ENCODE peak calls at places on chromosomes 7 and 10, in seven cellular contexts. Q, H, X, T, I, M and P are unnamed samples.

GRCh38 chr7:16905300-16906044 is 23.7 kb upstream of the AGR3 start:
- DNase-seq in M (no peak), X (no peak), Q (no peak), T (no peak), H (peak; percentile 17), I (no peak), P (no peak)

GRCh38 chr7:125563557-125563956 is 633.9 kb upstream of the POT1 start:
- DNase-seq in X (no peak), Q (no peak), M (no peak), I (no peak), T (no peak), H (no peak), P (no peak)

GRCh38 chr7:77467453-77467852 is 51.3 kb upstream of the GSAP start:
- DNase-seq in I (no peak), M (no peak), H (no peak), Q (peak; percentile 38), T (no peak), X (peak; percentile 22), P (peak; percentile 56)

GRCh38 chr7:128215739-128216138 is 25.3 kb upstream of the LEP start:
- DNase-seq in M (no peak), Q (no peak), H (peak; percentile 66), I (no peak), T (no peak), X (no peak), P (no peak)

GRCh38 chr7:137670521-137671064 is 176.2 kb downstream of the DGKI start:
- DNase-seq in T (no peak), H (peak; percentile 82), X (no peak), I (peak; percentile 64), M (no peak), Q (no peak), P (no peak)

GRCh38 chr10:131784363-131785120 is 116.3 kb upstream of the PPP2R2D start:
- DNase-seq in T (no peak), X (no peak), Q (no peak), H (no peak), I (no peak), M (no peak), P (no peak)

GRCh38 chr10:118045842-118046490 is 775 bp downstream of the RAB11FIP2 start:
- DNase-seq in H (peak; percentile 49), M (peak; percentile 15), X (no peak), Q (no peak), I (peak; percentile 72), T (peak; percentile 65), P (peak; percentile 64)

GRCh38 chr10:25176421-25176968 is 1.7 kb downstream of the GPR158 start:
- DNase-seq in I (no peak), M (no peak), Q (no peak), X (no peak), T (no peak), H (no peak), P (no peak)

GRCh38 chr10:121667948-121668335 is 69.7 kb upstream of the FGFR2 start:
- DNase-seq in M (no peak), Q (no peak), X (no peak), T (no peak), I (no peak), H (no peak), P (no peak)

GRCh38 chr7:2242541-2243482 is 786 bp downstream of the NUDT1 start:
- DNase-seq in M (no peak), X (no peak), T (no peak), I (no peak), H (peak; percentile 10), Q (no peak), P (no peak)

GRCh38 chr10:110495731-110496552 is 1.8 kb upstream of the DUSP5 start:
- DNase-seq in T (peak; percentile 49), H (peak; percentile 84), Q (peak; percentile 46), M (peak; percentile 31), X (peak; percentile 37), I (peak; percentile 89), P (no peak)

GRCh38 chr10:7965457-7965856 is 89.0 kb upstream of the GATA3 start:
- DNase-seq in X (no peak), Q (no peak), T (no peak), H (no peak), I (no peak), M (no peak), P (no peak)

GRCh38 chr7:29871787-29872398 is 65.6 kb downstream of the WIPF3 start:
- DNase-seq in T (no peak), I (no peak), X (no peak), Q (no peak), M (no peak), H (peak; percentile 72), P (no peak)

GRCh38 chr7:12648704-12649261 is 38.6 kb upstream of the ARL4A start:
- DNase-seq in I (no peak), M (no peak), H (no peak), T (no peak), Q (no peak), X (no peak), P (no peak)

GRCh38 chr7:134182078-134182477 is 54.9 kb downstream of the LRGUK start:
- DNase-seq in M (no peak), H (no peak), T (no peak), Q (no peak), X (no peak), I (no peak), P (no peak)

GRCh38 chr10:110399163-110400094 is 94.7 kb upstream of the SMNDC1 start:
- DNase-seq in M (no peak), X (no peak), H (peak; percentile 97), I (peak; percentile 94), Q (no peak), T (no peak), P (peak; percentile 82)

GRCh38 chr10:48439031-48439430 is 132.6 kb downstream of the MAPK8 start:
- DNase-seq in T (no peak), X (no peak), Q (no peak), I (peak; percentile 50), M (no peak), H (peak; percentile 74), P (no peak)

GRCh38 chr7:159027803-159028455 is 116.7 kb downstream of the VIPR2 start:
- DNase-seq in Q (no peak), M (no peak), T (no peak), X (no peak), H (no peak), I (peak; percentile 12), P (no peak)

GRCh38 chr7:41005381-41005901 is 697.4 kb downstream of the INHBA start:
- DNase-seq in Q (no peak), X (no peak), H (peak; percentile 22), T (no peak), I (peak; percentile 23), M (no peak), P (no peak)

GRCh38 chr10:126459878-126460481 is 71.7 kb upstream of the ADAM12 start:
- DNase-seq in T (no peak), M (no peak), X (no peak), H (peak; percentile 65), I (peak; percentile 81), Q (no peak), P (no peak)

GRCh38 chr10:93465806-93466675 is 16.1 kb downstream of the MYOF start:
- DNase-seq in H (peak; percentile 98), M (no peak), I (peak; percentile 96), Q (peak; percentile 84), T (peak; percentile 75), X (peak; percentile 74), P (peak; percentile 94)

GRCh38 chr7:33511735-33512134 is 382.4 kb downstream of the BBS9 start:
- DNase-seq in M (no peak), H (no peak), X (no peak), T (no peak), Q (no peak), I (no peak), P (no peak)